ENCODE peak calls at places on chromosomes 4 and X, in six cellular contexts. W is LNCaP clone FGC, I is spleen, S is left ventricle myocardium inferior, R is IMR-90, Y is tibial nerve. H is an unnamed sample.

GRCh38 chr4:54525602-54526001 is 132.2 kb upstream of the KIT start:
- DNase-seq in W (no peak), I (no peak), S (no peak), R (peak), Y (no peak), H (peak)

GRCh38 chrX:114583646-114584433 is at the start of gene HTR2C:
- DNase-seq in W (no peak), I (no peak), S (no peak), R (no peak), Y (no peak), H (no peak)

GRCh38 chrX:106919932-106920452 is at the start of gene CLDN2:
- DNase-seq in W (no peak), I (no peak), S (no peak), R (no peak), Y (no peak), H (no peak)

GRCh38 chrX:63250253-63250868 is 100.8 kb downstream of the SPIN4 start:
- DNase-seq in W (peak), I (no peak), S (no peak), R (peak), Y (no peak), H (peak)

GRCh38 chrX:129427267-129427666 is 96.0 kb downstream of the SMARCA1 start:
- DNase-seq in W (no peak), I (no peak), S (no peak), R (no peak), Y (no peak), H (no peak)

GRCh38 chr4:173243321-173243720 is 74.7 kb downstream of the GALNT7 start:
- DNase-seq in W (no peak), I (no peak), S (no peak), R (peak), Y (no peak), H (peak)

GRCh38 chr4:47215759-47216158 is 184.4 kb downstream of the GABRB1 start:
- DNase-seq in W (no peak), I (no peak), S (no peak), R (peak), Y (no peak), H (no peak)

GRCh38 chr4:85779165-85779564 is 304.2 kb downstream of the ARHGAP24 start:
- DNase-seq in W (no peak), I (no peak), S (no peak), R (peak), Y (no peak), H (peak)

GRCh38 chrX:29911673-29912072 is 303.7 kb upstream of the MAGEB2 start:
- DNase-seq in W (no peak), I (no peak), S (no peak), R (no peak), Y (no peak), H (no peak)

GRCh38 chr4:74370912-74371311 is 6.0 kb downstream of the EREG start:
- DNase-seq in W (no peak), I (no peak), S (no peak), R (peak), Y (no peak), H (peak)

GRCh38 chr4:153530284-153530995 is 64.3 kb downstream of the TMEM131L start:
- DNase-seq in W (no peak), I (no peak), S (no peak), R (no peak), Y (no peak), H (no peak)

GRCh38 chr4:87901426-87901825 is 68.7 kb downstream of the MEPE start:
- DNase-seq in W (no peak), I (no peak), S (no peak), R (no peak), Y (no peak), H (no peak)

GRCh38 chr4:2927016-2927695 is 36.0 kb downstream of the NOP14 start:
- DNase-seq in W (no peak), I (peak), S (no peak), R (no peak), Y (no peak), H (no peak)

GRCh38 chr4:3747582-3747906 is 18.6 kb upstream of the ADRA2C start:
- DNase-seq in W (no peak), I (no peak), S (no peak), R (no peak), Y (no peak), H (no peak)

GRCh38 chr4:87886083-87886482 is 53.3 kb downstream of the MEPE start:
- DNase-seq in W (no peak), I (no peak), S (no peak), R (no peak), Y (no peak), H (no peak)

GRCh38 chr4:145545538-145546224 is 64.0 kb downstream of the SMAD1 start:
- DNase-seq in W (peak), I (no peak), S (no peak), R (peak), Y (no peak), H (peak)

GRCh38 chrX:42025861-42026260 is 102.5 kb upstream of the CASK start:
- DNase-seq in W (peak), I (no peak), S (no peak), R (no peak), Y (no peak), H (no peak)

GRCh38 chr4:42167709-42168108 is 15.3 kb upstream of the BEND4 start:
- DNase-seq in W (no peak), I (no peak), S (no peak), R (no peak), Y (no peak), H (no peak)

GRCh38 chrX:54452920-54453319 is 12.7 kb downstream of the TSR2 start:
- DNase-seq in W (no peak), I (peak), S (no peak), R (peak), Y (no peak), H (no peak)

GRCh38 chr4:175106301-175106700 is 188.1 kb downstream of the ADAM29 start:
- DNase-seq in W (no peak), I (no peak), S (no peak), R (no peak), Y (no peak), H (no peak)

GRCh38 chr4:60744767-60745166 is 455.4 kb upstream of the ADGRL3 start:
- DNase-seq in W (no peak), I (no peak), S (no peak), R (peak), Y (no peak), H (peak)

GRCh38 chr4:46258436-46258835 is 131.5 kb downstream of the GABRA2 start:
- DNase-seq in W (no peak), I (no peak), S (no peak), R (no peak), Y (no peak), H (no peak)

GRCh38 chrX:107753186-107753585 is 22.4 kb downstream of the TSC22D3 start:
- DNase-seq in W (no peak), I (no peak), S (no peak), R (no peak), Y (no peak), H (no peak)

GRCh38 chrX:109155161-109155560 is 326.7 kb downstream of the GUCY2F start:
- DNase-seq in W (no peak), I (no peak), S (no peak), R (no peak), Y (no peak), H (peak)

GRCh38 chr4:155079866-155080265 is 128.6 kb upstream of the NPY2R start:
- DNase-seq in W (no peak), I (no peak), S (no peak), R (no peak), Y (no peak), H (no peak)

GRCh38 chr4:127379499-127379898 is 253.3 kb upstream of the INTU start:
- DNase-seq in W (no peak), I (no peak), S (no peak), R (no peak), Y (no peak), H (no peak)

GRCh38 chrX:40570346-40571093 is 10.2 kb upstream of the ATP6AP2 start:
- DNase-seq in W (no peak), I (no peak), S (no peak), R (no peak), Y (no peak), H (no peak)

GRCh38 chr4:1115528-1116293 is 2.3 kb upstream of the RNF212 start:
- DNase-seq in W (peak), I (no peak), S (no peak), R (no peak), Y (no peak), H (peak)

GRCh38 chr4:1112174-1112820 is 1.1 kb downstream of the RNF212 start:
- DNase-seq in W (no peak), I (no peak), S (no peak), R (no peak), Y (no peak), H (no peak)

GRCh38 chr4:1111259-1111809 is 2.0 kb downstream of the RNF212 start:
- DNase-seq in W (no peak), I (no peak), S (no peak), R (no peak), Y (no peak), H (no peak)

GRCh38 chr4:1112821-1113182 is 562 bp downstream of the RNF212 start:
- DNase-seq in W (no peak), I (no peak), S (no peak), R (no peak), Y (no peak), H (no peak)

DNA sequence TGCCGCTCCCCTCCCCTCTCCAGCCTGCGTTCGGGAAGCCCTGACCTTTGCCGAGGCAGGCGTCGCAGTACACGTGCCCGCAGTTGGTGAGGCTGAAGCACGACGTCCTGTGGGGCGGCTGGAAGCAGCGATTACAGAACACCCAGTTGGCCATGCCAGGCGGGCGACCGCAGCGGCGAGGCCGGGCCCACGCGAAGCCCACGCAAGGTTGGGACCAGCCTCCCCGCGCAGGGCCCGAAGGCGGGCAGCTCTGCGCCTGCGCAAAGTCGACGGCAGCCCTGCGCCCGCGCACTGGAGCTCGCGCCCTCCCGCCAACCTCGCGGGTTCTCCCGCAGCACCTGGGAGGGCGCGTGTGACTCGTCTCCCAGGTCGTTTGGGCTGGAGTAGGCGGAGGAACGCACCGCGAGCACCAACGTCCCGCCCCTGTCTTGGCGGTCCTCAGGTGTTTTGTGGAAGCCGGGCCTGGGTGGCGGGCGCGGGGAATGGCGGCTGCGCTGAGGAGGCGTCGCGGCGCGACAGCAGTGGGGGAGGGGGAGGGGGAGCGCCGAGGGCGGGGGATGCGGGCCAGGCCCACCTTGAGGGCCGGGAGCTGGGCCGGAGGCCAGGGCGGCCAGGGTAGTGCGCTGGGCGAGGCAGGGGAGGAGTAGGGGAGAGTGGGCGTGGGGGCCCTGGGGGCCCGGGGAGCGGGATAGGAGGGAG is at the start of gene RNF212:
- DNase-seq in W (no peak), I (no peak), S (no peak), R (no peak), Y (no peak), H (no peak)
- H3K4me3 ChIP-seq in W (no peak), I (peak), S (peak), R (peak), Y (peak), H (no peak)

GRCh38 chr4:67723949-67724348 is 23.0 kb upstream of the UBA6 start:
- DNase-seq in W (no peak), I (no peak), S (no peak), R (no peak), Y (no peak), H (peak)
- TF ChIP-seq CTCF in W (peak), I (no peak), S (no peak), R (no peak), Y (no peak), H (peak)

GRCh38 chrX:68694429-68695205 is 47.2 kb downstream of the STARD8 start:
- DNase-seq in W (no peak), I (no peak), S (no peak), R (no peak), Y (no peak), H (no peak)

GRCh38 chrX:68693481-68694410 is 46.3 kb downstream of the STARD8 start:
- DNase-seq in W (no peak), I (peak), S (peak), R (peak), Y (peak), H (peak)

GRCh38 chrX:68696267-68696666 is 48.8 kb downstream of the STARD8 start:
- DNase-seq in W (no peak), I (peak), S (no peak), R (no peak), Y (no peak), H (no peak)

GRCh38 chrX:68697036-68697435 is 49.6 kb downstream of the STARD8 start:
- DNase-seq in W (no peak), I (no peak), S (no peak), R (no peak), Y (no peak), H (no peak)

DNA sequence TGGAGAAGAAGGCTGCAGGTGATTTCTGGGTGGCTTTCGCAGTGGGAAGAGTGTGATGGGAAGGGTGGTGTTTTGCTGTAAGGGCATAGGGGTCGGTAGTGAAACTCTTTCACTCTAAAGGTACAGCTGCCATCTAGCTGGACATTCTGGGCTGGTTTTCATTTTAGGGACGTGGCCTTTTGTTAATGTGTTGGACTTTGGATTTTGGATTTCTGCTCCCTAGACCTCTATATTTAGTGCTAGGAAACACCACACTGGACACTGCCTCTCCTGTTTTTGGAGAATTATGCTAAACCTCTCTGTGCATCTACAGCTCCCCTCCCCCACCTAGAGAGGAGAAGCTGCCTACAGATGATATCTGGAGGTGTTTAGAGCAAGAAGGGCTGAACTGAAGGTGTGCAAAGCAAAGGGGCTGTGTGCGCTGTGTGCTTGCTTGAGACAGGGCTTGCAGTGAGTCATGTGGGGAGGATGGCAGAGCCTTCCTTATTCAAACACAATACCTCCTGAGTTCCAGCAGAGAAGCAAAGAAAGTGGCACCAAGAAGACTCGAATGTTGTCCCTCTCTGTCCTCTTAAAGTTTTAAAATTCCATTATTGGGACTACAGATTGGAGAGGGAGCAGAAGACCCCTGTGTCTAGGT is 47.9 kb downstream of the STARD8 start:
- DNase-seq in W (no peak), I (peak), S (no peak), R (no peak), Y (no peak), H (no peak)
- H3K4me3 ChIP-seq in W (no peak), I (peak), S (peak), R (no peak), Y (peak), H (no peak)

GRCh38 chrX:66677430-66677829 is 38.6 kb upstream of the EDA2R start:
- DNase-seq in W (no peak), I (no peak), S (no peak), R (peak), Y (no peak), H (peak)
- TF ChIP-seq CTCF in W (no peak), I (no peak), S (no peak), R (no peak), Y (no peak), H (no peak)

GRCh38 chr4:84238247-84239090 is 260.6 kb downstream of the NKX6-1 start:
- DNase-seq in W (no peak), I (no peak), S (no peak), R (peak), Y (no peak), H (peak)

GRCh38 chr4:84239278-84239845 is 259.7 kb downstream of the NKX6-1 start:
- DNase-seq in W (peak), I (no peak), S (no peak), R (no peak), Y (no peak), H (no peak)

GRCh38 chr4:84235545-84235944 is 263.5 kb downstream of the NKX6-1 start:
- DNase-seq in W (no peak), I (no peak), S (no peak), R (no peak), Y (no peak), H (no peak)

GRCh38 chr4:84235131-84235530 is 264.0 kb downstream of the NKX6-1 start:
- DNase-seq in W (no peak), I (no peak), S (no peak), R (no peak), Y (no peak), H (no peak)

GRCh38 chr4:84237008-84237407 is 262.1 kb downstream of the NKX6-1 start:
- DNase-seq in W (no peak), I (no peak), S (no peak), R (no peak), Y (no peak), H (peak)
- H3K4me3 ChIP-seq in W (no peak), I (no peak), S (no peak), R (no peak), Y (no peak), H (no peak)

DNA sequence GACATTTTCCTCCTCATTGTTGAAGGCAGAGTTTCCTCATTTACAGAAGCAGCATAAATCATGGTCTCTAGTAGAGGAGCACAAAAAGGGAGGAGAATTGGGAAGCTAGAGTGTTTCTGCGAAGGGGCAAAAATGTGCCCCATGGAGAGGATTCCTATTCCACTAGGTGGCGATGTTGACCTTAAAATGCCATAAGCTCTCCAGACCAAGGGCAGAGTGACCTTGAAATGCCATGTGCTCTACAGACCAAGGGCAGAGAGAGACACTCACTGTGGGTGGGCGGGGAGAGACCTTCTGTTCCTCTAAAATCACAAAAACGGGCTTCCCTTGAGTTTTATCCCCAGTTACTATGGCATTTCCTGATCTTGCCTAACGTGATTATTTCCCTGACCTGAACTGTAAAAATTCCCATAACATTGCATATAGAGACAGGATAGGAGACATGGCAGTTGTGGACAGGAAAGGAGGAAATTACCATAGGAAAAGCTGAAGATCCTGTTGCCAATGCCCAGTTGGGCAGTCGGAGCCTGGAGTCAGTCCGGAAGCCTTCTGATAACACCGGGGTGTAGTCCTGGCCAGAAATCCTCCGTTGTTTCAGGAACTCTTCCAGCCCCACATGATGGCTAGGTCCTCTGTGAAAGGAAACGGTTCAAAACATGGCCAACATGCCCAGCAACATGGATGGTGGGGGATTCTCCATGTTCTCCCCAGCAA is 567.7 kb downstream of the MAGEB5 start:
- DNase-seq in W (no peak), I (peak), S (no peak), R (peak), Y (no peak), H (peak)
- TF ChIP-seq CTCF in W (peak), I (peak), S (peak), R (peak), Y (peak), H (no peak)

GRCh38 chrX:150693782-150694574 is 782 bp downstream of the MTMR1 start:
- DNase-seq in W (peak), I (peak), S (peak), R (peak), Y (no peak), H (peak)

GRCh38 chrX:150696264-150696789 is 3.1 kb downstream of the MTMR1 start:
- DNase-seq in W (no peak), I (no peak), S (no peak), R (no peak), Y (no peak), H (no peak)

GRCh38 chrX:150697641-150698040 is 4.4 kb downstream of the MTMR1 start:
- DNase-seq in W (no peak), I (no peak), S (no peak), R (no peak), Y (no peak), H (no peak)

GRCh38 chrX:150694738-150695410 is 1.7 kb downstream of the MTMR1 start:
- DNase-seq in W (no peak), I (no peak), S (no peak), R (no peak), Y (no peak), H (peak)

DNA sequence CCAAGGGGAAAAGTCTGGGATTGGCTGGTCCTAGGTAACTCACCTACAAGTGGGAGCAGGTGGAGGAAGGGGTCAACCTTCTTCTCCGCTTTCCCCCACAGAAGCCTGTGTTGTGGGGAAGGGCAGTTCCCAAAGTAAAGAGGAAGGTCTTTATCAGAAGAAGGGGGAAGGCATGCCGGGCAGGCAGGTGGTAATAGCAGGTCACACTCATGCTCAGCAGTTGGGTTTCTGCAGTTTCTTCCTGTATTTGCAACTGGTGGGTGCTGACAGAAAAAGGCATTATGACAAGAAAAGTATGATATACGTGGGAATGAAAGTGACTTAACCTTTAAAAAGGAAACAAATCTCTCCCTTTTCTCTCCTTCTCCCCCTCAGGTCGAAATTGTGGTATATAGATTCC is 3.6 kb downstream of the MTMR1 start:
- DNase-seq in W (no peak), I (peak), S (no peak), R (no peak), Y (no peak), H (no peak)
- H3K4me3 ChIP-seq in W (no peak), I (no peak), S (no peak), R (no peak), Y (no peak), H (no peak)

GRCh38 chrX:15973299-15973698 is 118.7 kb upstream of the AP1S2 start:
- DNase-seq in W (no peak), I (no peak), S (no peak), R (peak), Y (no peak), H (peak)
- TF ChIP-seq CTCF in W (peak), I (peak), S (peak), R (peak), Y (peak), H (peak)

GRCh38 chr4:183721207-183722081 is 62.4 kb downstream of the TRAPPC11 start:
- DNase-seq in W (no peak), I (peak), S (peak), R (peak), Y (no peak), H (peak)
- H3K4me3 ChIP-seq in W (no peak), I (peak), S (peak), R (peak), Y (peak), H (no peak)

GRCh38 chr4:78954048-78954666 is 14.9 kb upstream of the PAQR3 start:
- DNase-seq in W (no peak), I (no peak), S (no peak), R (no peak), Y (no peak), H (peak)
- TF ChIP-seq CTCF in W (peak), I (no peak), S (peak), R (peak), Y (peak), H (peak)